ENCODE peak calls at places on chromosome 4, in five cellular contexts. One of them, this sample, is unnamed.

GRCh38 chr4:41061482-41062185 is 152.7 kb downstream of the APBB2 start:
- DNase-seq in ecto neural progenitor cell: no peak
- DNase-seq in OCI-LY7: no peak
- DNase-seq in kidney: no peak
- DNase-seq in NCI-H2029: no peak
- DNase-seq in this sample: no peak

GRCh38 chr4:52837716-52838558 is 24.2 kb upstream of the RASL11B start:
- DNase-seq in ecto neural progenitor cell: no peak
- DNase-seq in OCI-LY7: no peak
- DNase-seq in kidney: no peak
- DNase-seq in NCI-H2029: no peak
- DNase-seq in this sample: peak; percentile 93

GRCh38 chr4:22170353-22170752 is 221.8 kb upstream of the KCNIP4 start:
- DNase-seq in ecto neural progenitor cell: no peak
- DNase-seq in OCI-LY7: no peak
- DNase-seq in kidney: no peak
- DNase-seq in NCI-H2029: no peak
- DNase-seq in this sample: peak; percentile 73

GRCh38 chr4:4860381-4860802 is 927 bp downstream of the MSX1 start:
- DNase-seq in ecto neural progenitor cell: no peak
- DNase-seq in OCI-LY7: no peak
- DNase-seq in kidney: peak; percentile 68
- DNase-seq in NCI-H2029: no peak
- DNase-seq in this sample: no peak

GRCh38 chr4:16897991-16898827 is at the start of gene LDB2:
- DNase-seq in ecto neural progenitor cell: peak; percentile 78
- DNase-seq in OCI-LY7: no peak
- DNase-seq in kidney: peak; percentile 92
- DNase-seq in NCI-H2029: no peak
- DNase-seq in this sample: no peak

GRCh38 chr4:56077676-56078075 is 128.9 kb downstream of the CEP135 start:
- DNase-seq in ecto neural progenitor cell: no peak
- DNase-seq in OCI-LY7: no peak
- DNase-seq in kidney: no peak
- DNase-seq in NCI-H2029: no peak
- DNase-seq in this sample: no peak

GRCh38 chr4:6235012-6235411 is 34.6 kb upstream of the WFS1 start:
- DNase-seq in ecto neural progenitor cell: no peak
- DNase-seq in OCI-LY7: no peak
- DNase-seq in kidney: no peak
- DNase-seq in NCI-H2029: no peak
- DNase-seq in this sample: no peak

GRCh38 chr4:6087669-6088068 is 69.4 kb upstream of the C4orf50 start:
- DNase-seq in ecto neural progenitor cell: peak; percentile 65
- DNase-seq in OCI-LY7: peak; percentile 2
- DNase-seq in kidney: no peak
- DNase-seq in NCI-H2029: peak; percentile 51
- DNase-seq in this sample: no peak

GRCh38 chr4:113987382-113987930 is 8.0 kb upstream of the ARSJ start:
- DNase-seq in ecto neural progenitor cell: no peak
- DNase-seq in OCI-LY7: no peak
- DNase-seq in kidney: no peak
- DNase-seq in NCI-H2029: no peak
- DNase-seq in this sample: no peak

GRCh38 chr4:48341776-48342558 is 638 bp downstream of the SLAIN2 start:
- DNase-seq in ecto neural progenitor cell: peak; percentile 82
- DNase-seq in OCI-LY7: peak; percentile 66
- DNase-seq in kidney: peak; percentile 91
- DNase-seq in NCI-H2029: peak; percentile 27
- DNase-seq in this sample: no peak

GRCh38 chr4:79576480-79576803 is 168.4 kb upstream of the GK2 start:
- DNase-seq in ecto neural progenitor cell: no peak
- DNase-seq in OCI-LY7: peak; percentile 1
- DNase-seq in kidney: no peak
- DNase-seq in NCI-H2029: peak; percentile 4
- DNase-seq in this sample: no peak

GRCh38 chr4:47639531-47639930 is 154.5 kb downstream of the ATP10D start:
- DNase-seq in ecto neural progenitor cell: no peak
- DNase-seq in OCI-LY7: no peak
- DNase-seq in kidney: no peak
- DNase-seq in NCI-H2029: no peak
- DNase-seq in this sample: no peak

GRCh38 chr4:52788806-52789205 is 37.6 kb upstream of the ERVMER34-1 start:
- DNase-seq in ecto neural progenitor cell: no peak
- DNase-seq in OCI-LY7: no peak
- DNase-seq in kidney: no peak
- DNase-seq in NCI-H2029: no peak
- DNase-seq in this sample: no peak

GRCh38 chr4:144645621-144646522 is at the start of gene HHIP:
- DNase-seq in ecto neural progenitor cell: peak; percentile 75
- DNase-seq in OCI-LY7: no peak
- DNase-seq in kidney: peak; percentile 83
- DNase-seq in NCI-H2029: peak; percentile 22
- DNase-seq in this sample: no peak

GRCh38 chr4:1079711-1080265 is 33.6 kb downstream of the RNF212 start:
- DNase-seq in ecto neural progenitor cell: no peak
- DNase-seq in OCI-LY7: no peak
- DNase-seq in kidney: no peak
- DNase-seq in NCI-H2029: no peak
- DNase-seq in this sample: no peak

GRCh38 chr4:6308890-6309643 is 39.4 kb downstream of the WFS1 start:
- DNase-seq in ecto neural progenitor cell: peak; percentile 81
- DNase-seq in OCI-LY7: no peak
- DNase-seq in kidney: no peak
- DNase-seq in NCI-H2029: peak; percentile 42
- DNase-seq in this sample: no peak

GRCh38 chr4:54661686-54662085 is 3.9 kb downstream of the KIT start:
- DNase-seq in ecto neural progenitor cell: no peak
- DNase-seq in OCI-LY7: no peak
- DNase-seq in kidney: no peak
- DNase-seq in NCI-H2029: no peak
- DNase-seq in this sample: peak; percentile 52

GRCh38 chr4:106763044-106763443 is 273.1 kb downstream of the DKK2 start:
- DNase-seq in ecto neural progenitor cell: peak; percentile 52
- DNase-seq in OCI-LY7: no peak
- DNase-seq in kidney: no peak
- DNase-seq in NCI-H2029: no peak
- DNase-seq in this sample: no peak

GRCh38 chr4:48173055-48173991 is 39.3 kb upstream of the TXK start:
- DNase-seq in ecto neural progenitor cell: no peak
- DNase-seq in OCI-LY7: no peak
- DNase-seq in kidney: no peak
- DNase-seq in NCI-H2029: no peak
- DNase-seq in this sample: peak; percentile 85

GRCh38 chr4:76187152-76187551 is 26.5 kb downstream of the SCARB2 start:
- DNase-seq in ecto neural progenitor cell: no peak
- DNase-seq in OCI-LY7: no peak
- DNase-seq in kidney: no peak
- DNase-seq in NCI-H2029: no peak
- DNase-seq in this sample: no peak

GRCh38 chr4:102529977-102530376 is 28.8 kb downstream of the NFKB1 start:
- DNase-seq in ecto neural progenitor cell: no peak
- DNase-seq in OCI-LY7: no peak
- DNase-seq in kidney: no peak
- DNase-seq in NCI-H2029: no peak
- DNase-seq in this sample: no peak

GRCh38 chr4:48085821-48086602 is 48.0 kb downstream of the TXK start:
- DNase-seq in ecto neural progenitor cell: no peak
- DNase-seq in OCI-LY7: no peak
- DNase-seq in kidney: no peak
- DNase-seq in NCI-H2029: no peak
- DNase-seq in this sample: no peak

GRCh38 chr4:177001271-177002175 is 208.8 kb upstream of the VEGFC start:
- DNase-seq in ecto neural progenitor cell: no peak
- DNase-seq in OCI-LY7: no peak
- DNase-seq in kidney: no peak
- DNase-seq in NCI-H2029: no peak
- DNase-seq in this sample: peak; percentile 19

GRCh38 chr4:15488658-15489470 is 19.2 kb downstream of the CC2D2A start:
- DNase-seq in ecto neural progenitor cell: no peak
- DNase-seq in OCI-LY7: no peak
- DNase-seq in kidney: no peak
- DNase-seq in NCI-H2029: no peak
- DNase-seq in this sample: no peak